ENCODE peak calls at places on chromosomes 11 and 22, in nine cellular contexts. One of them, this sample, is unnamed.

GRCh38 chr22:20671409-20672081 is 102.4 kb upstream of the SERPIND1 start:
- DNase-seq in endothelial cell: no peak
- DNase-seq in mesothelial cell of epicardium: no peak
- DNase-seq in stimulated activated naive CD4-positive, alpha-beta T cell treated with Interleukin-2 at 50 U/mL for 16 hours: no peak
- DNase-seq in fibroblast of pulmonary artery: no peak
- DNase-seq in activated CD4-positive, alpha-beta T cell treated with anti-CD3 and anti-CD28 coated beads, Interleukin-2, amount 10 ng/mL, durations not matched to agents 7 days and 5 days: no peak
- DNase-seq in transverse colon: no peak
- DNase-seq in stimulated activated CD4-positive, alpha-beta T cell treated with anti-CD3 and anti-CD28 coated beads, Interleukin-1b, Interleukin-23, amount 100 ng/mL, for 24 hours: no peak
- DNase-seq in occipital lobe: no peak
- DNase-seq in this sample: no peak

GRCh38 chr22:44381761-44382454 is 69.2 kb upstream of the SHISAL1 start:
- DNase-seq in endothelial cell: no peak
- DNase-seq in mesothelial cell of epicardium: no peak
- DNase-seq in stimulated activated naive CD4-positive, alpha-beta T cell treated with Interleukin-2 at 50 U/mL for 16 hours: no peak
- DNase-seq in fibroblast of pulmonary artery: no peak
- DNase-seq in activated CD4-positive, alpha-beta T cell treated with anti-CD3 and anti-CD28 coated beads, Interleukin-2, amount 10 ng/mL, durations not matched to agents 7 days and 5 days: no peak
- DNase-seq in transverse colon: no peak
- DNase-seq in stimulated activated CD4-positive, alpha-beta T cell treated with anti-CD3 and anti-CD28 coated beads, Interleukin-1b, Interleukin-23, amount 100 ng/mL, for 24 hours: no peak
- DNase-seq in occipital lobe: no peak
- DNase-seq in this sample: no peak

GRCh38 chr11:108854366-108854765 is 189.5 kb downstream of the DDX10 start:
- DNase-seq in endothelial cell: no peak
- DNase-seq in mesothelial cell of epicardium: no peak
- DNase-seq in stimulated activated naive CD4-positive, alpha-beta T cell treated with Interleukin-2 at 50 U/mL for 16 hours: no peak
- DNase-seq in fibroblast of pulmonary artery: no peak
- DNase-seq in activated CD4-positive, alpha-beta T cell treated with anti-CD3 and anti-CD28 coated beads, Interleukin-2, amount 10 ng/mL, durations not matched to agents 7 days and 5 days: no peak
- DNase-seq in transverse colon: no peak
- DNase-seq in stimulated activated CD4-positive, alpha-beta T cell treated with anti-CD3 and anti-CD28 coated beads, Interleukin-1b, Interleukin-23, amount 100 ng/mL, for 24 hours: no peak
- DNase-seq in occipital lobe: no peak
- DNase-seq in this sample: no peak

GRCh38 chr22:11598492-11599440 is 3929.2 kb upstream of the OR11H1 start:
- DNase-seq in endothelial cell: no peak
- DNase-seq in mesothelial cell of epicardium: no peak
- DNase-seq in stimulated activated naive CD4-positive, alpha-beta T cell treated with Interleukin-2 at 50 U/mL for 16 hours: no peak
- DNase-seq in fibroblast of pulmonary artery: no peak
- DNase-seq in activated CD4-positive, alpha-beta T cell treated with anti-CD3 and anti-CD28 coated beads, Interleukin-2, amount 10 ng/mL, durations not matched to agents 7 days and 5 days: no peak
- DNase-seq in transverse colon: no peak
- DNase-seq in stimulated activated CD4-positive, alpha-beta T cell treated with anti-CD3 and anti-CD28 coated beads, Interleukin-1b, Interleukin-23, amount 100 ng/mL, for 24 hours: no peak
- DNase-seq in occipital lobe: no peak
- DNase-seq in this sample: no peak

GRCh38 chr11:8863838-8864237 is 47.2 kb upstream of the AKIP1 start:
- DNase-seq in endothelial cell: no peak
- DNase-seq in mesothelial cell of epicardium: no peak
- DNase-seq in stimulated activated naive CD4-positive, alpha-beta T cell treated with Interleukin-2 at 50 U/mL for 16 hours: no peak
- DNase-seq in fibroblast of pulmonary artery: peak; percentile 53
- DNase-seq in activated CD4-positive, alpha-beta T cell treated with anti-CD3 and anti-CD28 coated beads, Interleukin-2, amount 10 ng/mL, durations not matched to agents 7 days and 5 days: no peak
- DNase-seq in transverse colon: no peak
- DNase-seq in stimulated activated CD4-positive, alpha-beta T cell treated with anti-CD3 and anti-CD28 coated beads, Interleukin-1b, Interleukin-23, amount 100 ng/mL, for 24 hours: no peak
- DNase-seq in occipital lobe: no peak
- DNase-seq in this sample: no peak

GRCh38 chr22:43985532-43985931 is 30.3 kb downstream of the SAMM50 start:
- DNase-seq in endothelial cell: no peak
- DNase-seq in mesothelial cell of epicardium: no peak
- DNase-seq in stimulated activated naive CD4-positive, alpha-beta T cell treated with Interleukin-2 at 50 U/mL for 16 hours: no peak
- DNase-seq in fibroblast of pulmonary artery: peak; percentile 25
- DNase-seq in activated CD4-positive, alpha-beta T cell treated with anti-CD3 and anti-CD28 coated beads, Interleukin-2, amount 10 ng/mL, durations not matched to agents 7 days and 5 days: no peak
- DNase-seq in transverse colon: no peak
- DNase-seq in stimulated activated CD4-positive, alpha-beta T cell treated with anti-CD3 and anti-CD28 coated beads, Interleukin-1b, Interleukin-23, amount 100 ng/mL, for 24 hours: no peak
- DNase-seq in occipital lobe: peak; percentile 26
- DNase-seq in this sample: no peak

GRCh38 chr11:73188301-73188700 is 29.8 kb upstream of the P2RY2 start:
- DNase-seq in endothelial cell: no peak
- DNase-seq in mesothelial cell of epicardium: no peak
- DNase-seq in stimulated activated naive CD4-positive, alpha-beta T cell treated with Interleukin-2 at 50 U/mL for 16 hours: no peak
- DNase-seq in fibroblast of pulmonary artery: no peak
- DNase-seq in activated CD4-positive, alpha-beta T cell treated with anti-CD3 and anti-CD28 coated beads, Interleukin-2, amount 10 ng/mL, durations not matched to agents 7 days and 5 days: no peak
- DNase-seq in transverse colon: no peak
- DNase-seq in stimulated activated CD4-positive, alpha-beta T cell treated with anti-CD3 and anti-CD28 coated beads, Interleukin-1b, Interleukin-23, amount 100 ng/mL, for 24 hours: no peak
- DNase-seq in occipital lobe: no peak
- DNase-seq in this sample: no peak

GRCh38 chr11:120613264-120614226 is 102.0 kb downstream of the GRIK4 start:
- DNase-seq in endothelial cell: no peak
- DNase-seq in mesothelial cell of epicardium: no peak
- DNase-seq in stimulated activated naive CD4-positive, alpha-beta T cell treated with Interleukin-2 at 50 U/mL for 16 hours: no peak
- DNase-seq in fibroblast of pulmonary artery: no peak
- DNase-seq in activated CD4-positive, alpha-beta T cell treated with anti-CD3 and anti-CD28 coated beads, Interleukin-2, amount 10 ng/mL, durations not matched to agents 7 days and 5 days: no peak
- DNase-seq in transverse colon: no peak
- DNase-seq in stimulated activated CD4-positive, alpha-beta T cell treated with anti-CD3 and anti-CD28 coated beads, Interleukin-1b, Interleukin-23, amount 100 ng/mL, for 24 hours: no peak
- DNase-seq in occipital lobe: no peak
- DNase-seq in this sample: no peak

GRCh38 chr11:3947084-3947483 is 91.6 kb downstream of the STIM1 start:
- DNase-seq in endothelial cell: no peak
- DNase-seq in mesothelial cell of epicardium: no peak
- DNase-seq in stimulated activated naive CD4-positive, alpha-beta T cell treated with Interleukin-2 at 50 U/mL for 16 hours: no peak
- DNase-seq in fibroblast of pulmonary artery: peak; percentile 84
- DNase-seq in activated CD4-positive, alpha-beta T cell treated with anti-CD3 and anti-CD28 coated beads, Interleukin-2, amount 10 ng/mL, durations not matched to agents 7 days and 5 days: peak; percentile 84
- DNase-seq in transverse colon: peak; percentile 42
- DNase-seq in stimulated activated CD4-positive, alpha-beta T cell treated with anti-CD3 and anti-CD28 coated beads, Interleukin-1b, Interleukin-23, amount 100 ng/mL, for 24 hours: no peak
- DNase-seq in occipital lobe: no peak
- DNase-seq in this sample: no peak

GRCh38 chr11:33530824-33531223 is 169.8 kb downstream of the C11orf91 start:
- DNase-seq in endothelial cell: no peak
- DNase-seq in mesothelial cell of epicardium: no peak
- DNase-seq in stimulated activated naive CD4-positive, alpha-beta T cell treated with Interleukin-2 at 50 U/mL for 16 hours: no peak
- DNase-seq in fibroblast of pulmonary artery: peak; percentile 41
- DNase-seq in activated CD4-positive, alpha-beta T cell treated with anti-CD3 and anti-CD28 coated beads, Interleukin-2, amount 10 ng/mL, durations not matched to agents 7 days and 5 days: no peak
- DNase-seq in transverse colon: no peak
- DNase-seq in stimulated activated CD4-positive, alpha-beta T cell treated with anti-CD3 and anti-CD28 coated beads, Interleukin-1b, Interleukin-23, amount 100 ng/mL, for 24 hours: no peak
- DNase-seq in occipital lobe: no peak
- DNase-seq in this sample: no peak

GRCh38 chr11:120601566-120601965 is 90.0 kb downstream of the GRIK4 start:
- DNase-seq in endothelial cell: no peak
- DNase-seq in mesothelial cell of epicardium: no peak
- DNase-seq in stimulated activated naive CD4-positive, alpha-beta T cell treated with Interleukin-2 at 50 U/mL for 16 hours: no peak
- DNase-seq in fibroblast of pulmonary artery: peak; percentile 5
- DNase-seq in activated CD4-positive, alpha-beta T cell treated with anti-CD3 and anti-CD28 coated beads, Interleukin-2, amount 10 ng/mL, durations not matched to agents 7 days and 5 days: no peak
- DNase-seq in transverse colon: no peak
- DNase-seq in stimulated activated CD4-positive, alpha-beta T cell treated with anti-CD3 and anti-CD28 coated beads, Interleukin-1b, Interleukin-23, amount 100 ng/mL, for 24 hours: no peak
- DNase-seq in occipital lobe: no peak
- DNase-seq in this sample: no peak

GRCh38 chr22:37283393-37283937 is 1.2 kb downstream of the CYTH4 start:
- DNase-seq in endothelial cell: no peak
- DNase-seq in mesothelial cell of epicardium: no peak
- DNase-seq in stimulated activated naive CD4-positive, alpha-beta T cell treated with Interleukin-2 at 50 U/mL for 16 hours: peak; percentile 22
- DNase-seq in fibroblast of pulmonary artery: no peak
- DNase-seq in activated CD4-positive, alpha-beta T cell treated with anti-CD3 and anti-CD28 coated beads, Interleukin-2, amount 10 ng/mL, durations not matched to agents 7 days and 5 days: peak; percentile 68
- DNase-seq in transverse colon: peak; percentile 62
- DNase-seq in stimulated activated CD4-positive, alpha-beta T cell treated with anti-CD3 and anti-CD28 coated beads, Interleukin-1b, Interleukin-23, amount 100 ng/mL, for 24 hours: peak; percentile 47
- DNase-seq in occipital lobe: no peak
- DNase-seq in this sample: peak; percentile 55

GRCh38 chr11:58900479-58901420 is 38.5 kb upstream of the GLYATL1 start:
- DNase-seq in endothelial cell: peak; percentile 90
- DNase-seq in mesothelial cell of epicardium: no peak
- DNase-seq in stimulated activated naive CD4-positive, alpha-beta T cell treated with Interleukin-2 at 50 U/mL for 16 hours: no peak
- DNase-seq in fibroblast of pulmonary artery: peak; percentile 84
- DNase-seq in activated CD4-positive, alpha-beta T cell treated with anti-CD3 and anti-CD28 coated beads, Interleukin-2, amount 10 ng/mL, durations not matched to agents 7 days and 5 days: peak; percentile 48
- DNase-seq in transverse colon: peak; percentile 82
- DNase-seq in stimulated activated CD4-positive, alpha-beta T cell treated with anti-CD3 and anti-CD28 coated beads, Interleukin-1b, Interleukin-23, amount 100 ng/mL, for 24 hours: no peak
- DNase-seq in occipital lobe: peak; percentile 73
- DNase-seq in this sample: peak; percentile 64

GRCh38 chr11:129326921-129327320 is 48.7 kb upstream of the BARX2 start:
- DNase-seq in endothelial cell: no peak
- DNase-seq in mesothelial cell of epicardium: no peak
- DNase-seq in stimulated activated naive CD4-positive, alpha-beta T cell treated with Interleukin-2 at 50 U/mL for 16 hours: no peak
- DNase-seq in fibroblast of pulmonary artery: no peak
- DNase-seq in activated CD4-positive, alpha-beta T cell treated with anti-CD3 and anti-CD28 coated beads, Interleukin-2, amount 10 ng/mL, durations not matched to agents 7 days and 5 days: no peak
- DNase-seq in transverse colon: no peak
- DNase-seq in stimulated activated CD4-positive, alpha-beta T cell treated with anti-CD3 and anti-CD28 coated beads, Interleukin-1b, Interleukin-23, amount 100 ng/mL, for 24 hours: no peak
- DNase-seq in occipital lobe: no peak
- DNase-seq in this sample: no peak

GRCh38 chr22:30649430-30650007 is 13.9 kb downstream of the SLC35E4 start:
- DNase-seq in endothelial cell: no peak
- DNase-seq in mesothelial cell of epicardium: no peak
- DNase-seq in stimulated activated naive CD4-positive, alpha-beta T cell treated with Interleukin-2 at 50 U/mL for 16 hours: peak; percentile 90
- DNase-seq in fibroblast of pulmonary artery: peak; percentile 66
- DNase-seq in activated CD4-positive, alpha-beta T cell treated with anti-CD3 and anti-CD28 coated beads, Interleukin-2, amount 10 ng/mL, durations not matched to agents 7 days and 5 days: peak; percentile 69
- DNase-seq in transverse colon: peak; percentile 79
- DNase-seq in stimulated activated CD4-positive, alpha-beta T cell treated with anti-CD3 and anti-CD28 coated beads, Interleukin-1b, Interleukin-23, amount 100 ng/mL, for 24 hours: peak; percentile 55
- DNase-seq in occipital lobe: peak; percentile 19
- DNase-seq in this sample: peak; percentile 87

GRCh38 chr11:1750840-1751520 is 585 bp upstream of the IFITM10 start:
- DNase-seq in endothelial cell: no peak
- DNase-seq in mesothelial cell of epicardium: no peak
- DNase-seq in stimulated activated naive CD4-positive, alpha-beta T cell treated with Interleukin-2 at 50 U/mL for 16 hours: no peak
- DNase-seq in fibroblast of pulmonary artery: no peak
- DNase-seq in activated CD4-positive, alpha-beta T cell treated with anti-CD3 and anti-CD28 coated beads, Interleukin-2, amount 10 ng/mL, durations not matched to agents 7 days and 5 days: no peak
- DNase-seq in transverse colon: peak; percentile 8
- DNase-seq in stimulated activated CD4-positive, alpha-beta T cell treated with anti-CD3 and anti-CD28 coated beads, Interleukin-1b, Interleukin-23, amount 100 ng/mL, for 24 hours: no peak
- DNase-seq in occipital lobe: no peak
- DNase-seq in this sample: no peak